ENCODE peak calls at places on chromosome 21, in eight cellular contexts. U is NCI-H1417, F is foreskin fibroblast, X is AG04450, C is AG04449, G is kidney, W is GM03348, V is T-helper 2 cell. N is an unnamed sample.

GRCh38 chr21:45644041-45644906 is 749 bp downstream of the PCBP3 start:
- DNase-seq in U (peak), F (peak), X (no peak), C (no peak), G (no peak), W (peak), V (no peak), N (no peak)

GRCh38 chr21:45219517-45219916 is 68.2 kb downstream of the POFUT2 start:
- DNase-seq in U (no peak), F (no peak), X (no peak), C (no peak), G (no peak), W (no peak), V (no peak), N (no peak)

GRCh38 chr21:25949701-25950100 is 214.9 kb downstream of the GABPA start:
- DNase-seq in U (no peak), F (no peak), X (no peak), C (no peak), G (no peak), W (no peak), V (no peak), N (no peak)

GRCh38 chr21:44354001-44354405 is 582 bp downstream of the TRPM2 start:
- DNase-seq in U (no peak), F (no peak), X (no peak), C (no peak), G (no peak), W (no peak), V (no peak), N (no peak)

GRCh38 chr21:36640260-36641244 is 58.4 kb upstream of the SIM2 start:
- DNase-seq in U (no peak), F (no peak), X (no peak), C (no peak), G (no peak), W (no peak), V (no peak), N (no peak)

GRCh38 chr21:25925936-25926335 is 191.2 kb downstream of the GABPA start:
- DNase-seq in U (no peak), F (peak), X (no peak), C (no peak), G (no peak), W (no peak), V (no peak), N (peak)

GRCh38 chr21:45250272-45250671 is 37.4 kb downstream of the POFUT2 start:
- DNase-seq in U (no peak), F (no peak), X (no peak), C (no peak), G (no peak), W (no peak), V (no peak), N (no peak)

GRCh38 chr21:45305831-45306230 is 18.1 kb upstream of the POFUT2 start:
- DNase-seq in U (no peak), F (no peak), X (no peak), C (no peak), G (peak), W (no peak), V (no peak), N (no peak)

GRCh38 chr21:41975391-41976272 is 21.8 kb upstream of the C2CD2 start:
- DNase-seq in U (no peak), F (no peak), X (no peak), C (no peak), G (peak), W (no peak), V (no peak), N (no peak)

GRCh38 chr21:28392436-28392835 is 600.2 kb downstream of the LTN1 start:
- DNase-seq in U (no peak), F (peak), X (no peak), C (no peak), G (no peak), W (no peak), V (no peak), N (no peak)

GRCh38 chr21:23534833-23535232 is 2072.4 kb downstream of the MRPL39 start:
- DNase-seq in U (no peak), F (no peak), X (no peak), C (no peak), G (no peak), W (no peak), V (no peak), N (no peak)

GRCh38 chr21:24148461-24148860 is 1458.8 kb downstream of the MRPL39 start:
- DNase-seq in U (no peak), F (no peak), X (no peak), C (no peak), G (no peak), W (no peak), V (no peak), N (no peak)

GRCh38 chr21:16587141-16587570 is 857.4 kb downstream of the USP25 start:
- DNase-seq in U (peak), F (peak), X (peak), C (no peak), G (no peak), W (no peak), V (no peak), N (peak)

GRCh38 chr21:39610705-39611104 is 2.0 kb upstream of the B3GALT5 start:
- DNase-seq in U (peak), F (no peak), X (no peak), C (no peak), G (no peak), W (no peak), V (no peak), N (no peak)

GRCh38 chr21:42535602-42536171 is 22.0 kb downstream of the SLC37A1 start:
- DNase-seq in U (no peak), F (no peak), X (no peak), C (no peak), G (peak), W (no peak), V (no peak), N (no peak)